ENCODE peak calls at places on chromosome 5, in eight cellular contexts. F is lung; V is cardiac muscle cell; G is GM23338; P is naive thymus-derived CD4-positive, alpha-beta T cell; T is lower lobe of right lung; Q is colonic mucosa; M is astrocyte. Z is an unnamed sample. For H3K4me1, the result is how much of the 10 kb centered on the place peaks cover.

GRCh38 chr5:175836741-175837729 is 34.3 kb upstream of the CPLX2 start:
- DNase-seq in F (no peak), V (no peak), G (peak), P (no peak), T (no peak), Q (no peak), M (no peak), Z (no peak)

GRCh38 chr5:472076-472655 is 29.2 kb downstream of the EXOC3 start:
- DNase-seq in F (no peak), V (peak), G (no peak), P (no peak), T (peak), Q (peak), M (peak), Z (peak)

GRCh38 chr5:1325191-1325741 is 19.6 kb downstream of the CLPTM1L start:
- DNase-seq in F (no peak), V (no peak), G (no peak), P (no peak), T (no peak), Q (no peak), M (no peak), Z (peak)

GRCh38 chr5:1502046-1502736 is 21.6 kb downstream of the LPCAT1 start:
- DNase-seq in F (peak), V (no peak), G (peak), P (peak), T (peak), Q (peak), M (no peak), Z (no peak)

GRCh38 chr5:95022967-95023695 is 261.8 kb downstream of the MCTP1 start:
- DNase-seq in F (no peak), V (no peak), G (no peak), P (no peak), T (peak), Q (no peak), M (no peak), Z (no peak)

GRCh38 chr5:164921722-164922121 is 1416.3 kb downstream of the MAT2B start:
- DNase-seq in F (no peak), V (no peak), G (peak), P (no peak), T (no peak), Q (no peak), M (no peak), Z (no peak)

GRCh38 chr5:115812372-115812771 is 4.1 kb downstream of the CDO1 start:
- DNase-seq in F (no peak), V (no peak), G (no peak), P (no peak), T (no peak), Q (no peak), M (no peak), Z (no peak)

GRCh38 chr5:131814990-131815389 is 18.2 kb upstream of the FNIP1 start:
- DNase-seq in F (no peak), V (peak), G (peak), P (no peak), T (no peak), Q (no peak), M (peak), Z (no peak)

GRCh38 chr5:165525268-165525667 is 2019.8 kb downstream of the MAT2B start:
- DNase-seq in F (no peak), V (peak), G (no peak), P (no peak), T (no peak), Q (no peak), M (peak), Z (no peak)

GRCh38 chr5:1008451-1009358 is at the start of gene NKD2:
- DNase-seq in F (no peak), V (peak), G (peak), P (peak), T (peak), Q (peak), M (no peak), Z (peak)

GRCh38 chr5:126139086-126139485 is 284.1 kb upstream of the GRAMD2B start:
- DNase-seq in F (no peak), V (no peak), G (no peak), P (no peak), T (no peak), Q (no peak), M (peak), Z (no peak)

GRCh38 chr5:14417792-14418765 is 163.5 kb upstream of the OTULINL start:
- DNase-seq in F (no peak), V (peak), G (no peak), P (no peak), T (no peak), Q (no peak), M (peak), Z (no peak)

GRCh38 chr5:32612134-32612888 is 27.0 kb downstream of the SUB1 start:
- DNase-seq in F (peak), V (peak), G (no peak), P (no peak), T (no peak), Q (peak), M (peak), Z (no peak)

GRCh38 chr5:122311888-122312669 is at the start of gene SNCAIP:
- DNase-seq in F (peak), V (peak), G (peak), P (no peak), T (peak), Q (peak), M (peak), Z (peak)

GRCh38 chr5:437281-437771 is 5.7 kb upstream of the EXOC3 start:
- DNase-seq in F (no peak), V (no peak), G (no peak), P (no peak), T (no peak), Q (no peak), M (no peak), Z (peak)

GRCh38 chr5:6525910-6526309 is 77.3 kb downstream of the UBE2QL1 start:
- DNase-seq in F (no peak), V (peak), G (peak), P (no peak), T (no peak), Q (no peak), M (no peak), Z (no peak)

GRCh38 chr5:54296386-54296785 is 14.0 kb downstream of the ARL15 start:
- DNase-seq in F (peak), V (no peak), G (no peak), P (no peak), T (no peak), Q (peak), M (no peak), Z (no peak)

GRCh38 chr5:62152394-62153123 is 153.4 kb upstream of the KIF2A start:
- DNase-seq in F (no peak), V (no peak), G (no peak), P (no peak), T (no peak), Q (no peak), M (no peak), Z (no peak)

GRCh38 chr5:50623666-50624065 is 42.8 kb upstream of the PARP8 start:
- DNase-seq in F (peak), V (no peak), G (peak), P (no peak), T (no peak), Q (no peak), M (no peak), Z (no peak)

GRCh38 chr5:606526-607399 is 5.4 kb upstream of the CEP72 start:
- DNase-seq in F (no peak), V (no peak), G (no peak), P (no peak), T (no peak), Q (no peak), M (no peak), Z (no peak)

GRCh38 chr5:125928663-125929062 is 494.5 kb upstream of the GRAMD2B start:
- DNase-seq in F (no peak), V (no peak), G (no peak), P (no peak), T (no peak), Q (no peak), M (peak), Z (no peak)

GRCh38 chr5:87393331-87393730 is 19.4 kb downstream of the CCNH start:
- DNase-seq in F (no peak), V (peak), G (no peak), P (no peak), T (no peak), Q (no peak), M (peak), Z (no peak)

GRCh38 chr5:177307544-177308363 is 3.9 kb downstream of the MXD3 start:
- DNase-seq in F (no peak), V (no peak), G (no peak), P (no peak), T (peak), Q (no peak), M (no peak), Z (peak)

GRCh38 chr5:157455057-157455456 is 5.0 kb upstream of the NIPAL4 start:
- DNase-seq in F (no peak), V (no peak), G (no peak), P (no peak), T (no peak), Q (no peak), M (no peak), Z (no peak)

GRCh38 chr5:173974688-173975239 is 14.2 kb upstream of the C5orf47 start:
- DNase-seq in F (no peak), V (no peak), G (no peak), P (no peak), T (no peak), Q (no peak), M (no peak), Z (no peak)

GRCh38 chr5:62306494-62307363 is 723 bp downstream of the KIF2A start:
- DNase-seq in F (peak), V (peak), G (peak), P (peak), T (peak), Q (peak), M (peak), Z (peak)

GRCh38 chr5:124524552-124525232 is 221.7 kb downstream of the ZNF608 start:
- DNase-seq in F (no peak), V (no peak), G (no peak), P (no peak), T (no peak), Q (no peak), M (no peak), Z (no peak)

GRCh38 chr5:124736111-124736813 is 10.2 kb downstream of the ZNF608 start:
- DNase-seq in F (no peak), V (peak), G (no peak), P (no peak), T (no peak), Q (no peak), M (peak), Z (no peak)

GRCh38 chr5:146249801-146250200 is 46.4 kb downstream of the RBM27 start:
- DNase-seq in F (no peak), V (no peak), G (no peak), P (no peak), T (no peak), Q (no peak), M (no peak), Z (no peak)

GRCh38 chr5:55897905-55898304 is 46.7 kb downstream of the IL31RA start:
- DNase-seq in F (no peak), V (peak), G (no peak), P (no peak), T (no peak), Q (no peak), M (peak), Z (no peak)

GRCh38 chr5:154196955-154197652 is 6.6 kb downstream of the GALNT10 start:
- DNase-seq in F (no peak), V (peak), G (peak), P (no peak), T (no peak), Q (no peak), M (peak), Z (no peak)

GRCh38 chr5:180798193-180798592 is 4.4 kb downstream of the MGAT1 start:
- DNase-seq in F (no peak), V (no peak), G (no peak), P (no peak), T (no peak), Q (no peak), M (no peak), Z (no peak)
- H3K4me1 ChIP-seq in F (under half), V (under half), G (under half), P (half or more), T (half or more), Q (under half), M (under half), Z (under half)

GRCh38 chr5:143334903-143335302 is 68.6 kb downstream of the NR3C1 start:
- DNase-seq in F (no peak), V (no peak), G (no peak), P (no peak), T (no peak), Q (no peak), M (no peak), Z (no peak)

GRCh38 chr5:143336485-143336884 is 67.0 kb downstream of the NR3C1 start:
- DNase-seq in F (no peak), V (no peak), G (no peak), P (no peak), T (no peak), Q (no peak), M (no peak), Z (no peak)

GRCh38 chr5:143338658-143339366 is 64.7 kb downstream of the NR3C1 start:
- DNase-seq in F (no peak), V (peak), G (no peak), P (no peak), T (no peak), Q (no peak), M (peak), Z (no peak)

GRCh38 chr5:143340891-143341685 is 62.4 kb downstream of the NR3C1 start:
- DNase-seq in F (no peak), V (no peak), G (no peak), P (no peak), T (no peak), Q (no peak), M (peak), Z (no peak)

DNA sequence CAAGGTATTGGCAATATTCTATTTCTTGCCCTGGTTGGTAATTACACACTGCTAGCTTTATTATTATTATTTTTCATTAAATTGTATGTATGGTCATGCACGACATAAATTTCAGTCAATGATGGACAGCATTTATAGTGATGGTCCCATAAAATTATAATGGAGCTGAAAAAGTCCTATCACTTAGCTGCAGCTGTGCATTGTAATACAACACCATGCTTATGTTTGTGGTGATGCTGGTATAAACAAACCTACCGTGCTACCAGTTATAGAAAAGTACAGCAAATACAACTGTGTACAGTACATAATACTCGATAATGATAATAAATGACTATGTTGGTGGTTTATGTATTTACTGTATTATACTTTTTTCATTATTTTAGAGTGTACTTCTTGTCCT is 65.5 kb downstream of the NR3C1 start:
- DNase-seq in F (no peak), V (no peak), G (no peak), P (no peak), T (no peak), Q (no peak), M (no peak), Z (no peak)
- H3K4me1 ChIP-seq in F (under half), V (under half), G (under half), P (under half), T (under half), Q (under half), M (under half), Z (under half)

GRCh38 chr5:17178316-17178715 is 39.1 kb upstream of the BASP1 start:
- DNase-seq in F (no peak), V (no peak), G (no peak), P (no peak), T (no peak), Q (no peak), M (peak), Z (no peak)

GRCh38 chr5:17177491-17178204 is 39.8 kb upstream of the BASP1 start:
- DNase-seq in F (no peak), V (no peak), G (no peak), P (no peak), T (no peak), Q (no peak), M (no peak), Z (no peak)

GRCh38 chr5:17169507-17169906 is 47.9 kb upstream of the BASP1 start:
- DNase-seq in F (no peak), V (peak), G (no peak), P (no peak), T (no peak), Q (no peak), M (peak), Z (no peak)

GRCh38 chr5:17167171-17167891 is 50.1 kb upstream of the BASP1 start:
- DNase-seq in F (no peak), V (no peak), G (no peak), P (no peak), T (no peak), Q (no peak), M (peak), Z (no peak)

GRCh38 chr5:17172801-17173200 is 44.6 kb upstream of the BASP1 start:
- DNase-seq in F (no peak), V (no peak), G (no peak), P (no peak), T (no peak), Q (no peak), M (no peak), Z (no peak)
- H3K4me1 ChIP-seq in F (under half), V (under half), G (under half), P (under half), T (under half), Q (under half), M (under half), Z (under half)

DNA sequence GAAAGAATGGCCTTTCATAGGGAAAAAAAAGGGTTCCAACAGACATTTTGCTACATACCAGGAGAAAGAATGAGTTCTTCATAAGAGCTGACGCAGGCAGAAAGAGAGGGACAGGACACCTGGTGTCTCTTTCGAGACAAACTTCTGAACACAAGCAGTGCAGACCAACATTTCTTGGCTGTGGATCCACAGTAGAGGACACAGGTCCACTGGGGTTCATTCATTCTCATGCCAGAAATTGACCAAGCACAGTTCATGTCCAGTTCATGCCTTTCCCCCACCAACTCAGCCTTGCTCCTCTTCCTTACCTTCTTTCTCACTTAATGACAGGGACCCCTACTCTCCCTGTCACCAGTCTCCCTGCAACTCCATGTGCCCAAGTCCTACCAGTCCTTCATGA is 137.7 kb downstream of the WDR41 start:
- DNase-seq in F (no peak), V (no peak), G (no peak), P (no peak), T (no peak), Q (no peak), M (no peak), Z (no peak)
- H3K4me1 ChIP-seq in F (under half), V (under half), G (under half), P (under half), T (under half), Q (under half), M (under half), Z (under half)

GRCh38 chr5:80194470-80194869 is 61.4 kb downstream of the SERINC5 start:
- DNase-seq in F (no peak), V (no peak), G (no peak), P (no peak), T (no peak), Q (no peak), M (no peak), Z (no peak)

GRCh38 chr5:80192507-80193241 is 63.2 kb downstream of the SERINC5 start:
- DNase-seq in F (no peak), V (peak), G (no peak), P (peak), T (no peak), Q (no peak), M (peak), Z (no peak)

GRCh38 chr5:80191991-80192398 is 63.9 kb downstream of the SERINC5 start:
- DNase-seq in F (no peak), V (no peak), G (peak), P (peak), T (no peak), Q (peak), M (no peak), Z (peak)

GRCh38 chr5:80191397-80191796 is 64.5 kb downstream of the SERINC5 start:
- DNase-seq in F (no peak), V (no peak), G (no peak), P (no peak), T (no peak), Q (no peak), M (no peak), Z (no peak)

DNA sequence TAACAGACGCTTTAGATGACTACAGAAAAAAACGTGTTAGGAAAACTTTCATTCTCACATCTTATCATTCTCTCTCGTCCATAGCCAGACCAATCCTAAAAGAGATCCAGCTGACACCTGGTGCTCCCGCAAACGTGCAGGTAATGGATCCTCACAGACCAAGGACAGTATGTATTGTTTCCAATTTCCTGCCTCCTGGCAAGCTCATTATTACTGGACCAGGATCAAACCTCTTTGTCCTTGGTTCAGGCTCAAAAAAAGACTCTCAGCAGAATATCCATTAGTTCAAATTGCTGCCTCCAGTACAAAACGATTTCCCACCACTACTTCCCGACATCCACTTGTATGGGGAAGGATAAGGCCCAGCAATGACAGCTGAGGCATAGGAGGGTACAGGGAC is 62.4 kb downstream of the SERINC5 start:
- DNase-seq in F (no peak), V (no peak), G (no peak), P (no peak), T (no peak), Q (no peak), M (no peak), Z (no peak)
- H3K4me1 ChIP-seq in F (under half), V (half or more), G (half or more), P (half or more), T (half or more), Q (under half), M (under half), Z (under half)

Z was measured in kidney.